ENCODE peak calls at places on chromosomes 3 and 15, in four cellular contexts. B is mesendoderm, P is left ventricle myocardium inferior, D is OCI-LY7. M is an unnamed sample.

GRCh38 chr3:113685956-113686721 is 10.3 kb downstream of the USF3 start:
- DNase-seq in D (no peak), P (no peak), B (peak; percentile 84), M (peak; percentile 56)

GRCh38 chr3:107761391-107761790 is 238.6 kb downstream of the BBX start:
- DNase-seq in D (no peak), P (no peak), B (peak; percentile 79), M (no peak)

GRCh38 chr3:52892290-52892624 is 5.1 kb downstream of the STIMATE start:
- DNase-seq in D (no peak), P (no peak), B (no peak), M (no peak)

GRCh38 chr15:60871731-60872130 is 357.4 kb downstream of the RORA start:
- DNase-seq in P (no peak), B (no peak), D (no peak), M (no peak)

GRCh38 chr3:195095035-195095703 is 175.8 kb downstream of the XXYLT1 start:
- DNase-seq in D (peak; percentile 52), P (peak; percentile 8), B (no peak), M (no peak)

GRCh38 chr3:185691622-185692021 is 105.5 kb downstream of the SENP2 start:
- DNase-seq in D (no peak), B (no peak), P (no peak), M (no peak)

GRCh38 chr3:125141596-125142417 is 70.7 kb downstream of the SLC12A8 start:
- DNase-seq in P (peak; percentile 83), D (no peak), B (peak; percentile 85), M (no peak)

GRCh38 chr15:78906310-78906608 is 33.6 kb downstream of the MORF4L1 start:
- DNase-seq in B (no peak), D (no peak), P (no peak), M (peak; percentile 90)

GRCh38 chr3:15051531-15051930 is 13.6 kb downstream of the MRPS25 start:
- DNase-seq in B (peak; percentile 88), D (peak; percentile 78), P (no peak), M (peak; percentile 40)

GRCh38 chr3:59469948-59470723 is 420.3 kb upstream of the CFAP20DC start:
- DNase-seq in D (no peak), P (no peak), B (no peak), M (no peak)

GRCh38 chr15:92048739-92049138 is 195.2 kb downstream of the SLCO3A1 start:
- DNase-seq in B (no peak), P (no peak), D (no peak), M (no peak)

GRCh38 chr3:123198352-123198751 is 3.4 kb upstream of the SEC22A start:
- DNase-seq in P (no peak), D (no peak), B (no peak), M (no peak)

GRCh38 chr15:20348900-20349773 is 192.5 kb downstream of the GOLGA6L6 start:
- DNase-seq in B (no peak), D (no peak), P (no peak), M (no peak)

GRCh38 chr3:101998256-101998926 is 149.1 kb downstream of the NFKBIZ start:
- DNase-seq in P (no peak), B (no peak), D (peak; percentile 24), M (no peak)

GRCh38 chr3:58038675-58039302 is 30.6 kb downstream of the FLNB start:
- DNase-seq in B (no peak), D (no peak), P (no peak), M (no peak)

GRCh38 chr3:36796896-36797295 is 32.5 kb upstream of the DCLK3 start:
- DNase-seq in P (no peak), B (no peak), D (no peak), M (no peak)

GRCh38 chr15:78251136-78251535 is 13.2 kb upstream of the DNAJA4 start:
- DNase-seq in D (no peak), P (no peak), B (no peak), M (no peak)

GRCh38 chr15:58383876-58384275 is 47.9 kb upstream of the LIPC start:
- DNase-seq in D (no peak), B (peak; percentile 78), P (no peak), M (no peak)

GRCh38 chr3:10023587-10024310 is 2.5 kb upstream of the FANCD2 start:
- DNase-seq in D (no peak), P (no peak), B (no peak), M (no peak)

GRCh38 chr3:127419641-127420354 is 132.0 kb upstream of the PRR20G start:
- DNase-seq in D (no peak), P (no peak), B (no peak), M (no peak)

GRCh38 chr3:172305552-172305951 is 142.7 kb downstream of the GHSR start:
- DNase-seq in B (no peak), D (no peak), P (no peak), M (no peak)

GRCh38 chr15:74314897-74315438 is 52.5 kb downstream of the CYP11A1 start:
- DNase-seq in B (no peak), D (no peak), P (peak; percentile 29), M (no peak)

GRCh38 chr3:175484666-175485065 is 625.5 kb downstream of the NAALADL2 start:
- DNase-seq in B (no peak), D (no peak), P (no peak), M (no peak)

GRCh38 chr3:175479800-175480199 is 620.7 kb downstream of the NAALADL2 start:
- DNase-seq in P (no peak), D (no peak), B (no peak), M (no peak)

GRCh38 chr3:175486255-175486654 is 627.1 kb downstream of the NAALADL2 start:
- DNase-seq in D (no peak), B (no peak), P (no peak), M (no peak)

GRCh38 chr3:175489406-175489805 is 630.3 kb downstream of the NAALADL2 start:
- DNase-seq in D (no peak), P (no peak), B (no peak), M (no peak)

DNA sequence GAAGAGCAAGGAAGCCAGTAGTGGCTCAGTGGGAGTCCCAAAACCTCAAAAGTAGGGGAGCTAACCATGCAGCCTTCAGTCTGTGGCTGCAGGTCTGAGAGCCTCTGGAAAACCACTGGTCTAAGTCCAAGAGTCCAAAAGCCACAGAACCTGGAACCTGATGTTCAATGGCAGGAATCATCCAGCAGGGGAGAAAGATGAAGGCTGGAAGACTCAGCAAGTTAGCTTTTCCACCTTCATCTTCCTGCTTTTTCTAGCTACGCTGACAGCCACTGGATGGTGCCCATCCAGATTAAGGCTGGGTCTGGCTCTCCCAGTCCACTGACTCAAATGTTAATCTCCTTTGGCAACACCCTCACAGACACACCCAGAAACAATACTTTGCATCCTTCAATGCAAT is 626.3 kb downstream of the NAALADL2 start:
- DNase-seq in D (no peak), B (peak; percentile 6), P (no peak), M (no peak)
- H3K4me1 ChIP-seq in D (no peaks in the 10 kb centered on the region), B (no peaks in the 10 kb centered on the region), P (no peaks in the 10 kb centered on the region), M (no peaks in the 10 kb centered on the region)

DNA sequence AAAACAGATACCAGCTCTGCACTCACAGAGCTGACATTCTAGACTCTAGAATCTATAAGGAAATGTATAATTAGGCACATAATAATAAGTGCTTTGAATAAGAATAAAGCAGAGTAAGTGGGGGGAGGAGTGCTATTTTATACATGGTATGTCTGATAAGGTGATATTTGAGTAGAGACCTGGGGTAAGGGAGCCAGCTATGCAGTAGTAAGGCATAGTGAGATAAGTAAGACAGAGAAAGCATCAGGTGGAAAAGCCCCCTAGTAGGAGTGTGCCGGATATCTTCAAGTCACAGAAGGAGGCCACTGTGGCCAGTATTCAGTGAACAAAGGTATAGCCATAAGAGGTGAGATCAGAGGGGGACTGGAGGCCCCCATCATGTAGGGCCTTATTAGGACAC is 3.0 kb downstream of the SS18L2 start:
- DNase-seq in D (no peak), P (no peak), B (no peak), M (no peak)
- H3K4me3 ChIP-seq in D (no peak overlapping the region), P (no peak overlapping the region), B (no peak overlapping the region), M (no peak overlapping the region)

GRCh38 chr15:64634576-64635485 is 140.6 kb downstream of the RBPMS2 start:
- DNase-seq in P (no peak), B (peak; percentile 99), D (no peak), M (no peak)

GRCh38 chr15:64637412-64637811 is 138.0 kb downstream of the RBPMS2 start:
- DNase-seq in D (no peak), P (no peak), B (no peak), M (no peak)

GRCh38 chr15:64636541-64636940 is 138.8 kb downstream of the RBPMS2 start:
- DNase-seq in P (no peak), B (no peak), D (no peak), M (no peak)

GRCh38 chr15:64635486-64635815 is 139.9 kb downstream of the RBPMS2 start:
- DNase-seq in P (no peak), D (no peak), B (peak; percentile 69), M (peak; percentile 26)

GRCh38 chr15:64636101-64636500 is 139.3 kb downstream of the RBPMS2 start:
- DNase-seq in B (peak; percentile 51), P (no peak), D (no peak), M (no peak)
- H3K4me1 ChIP-seq in B (peaks cover 16% of the 10 kb centered on the region), P (peaks cover 53% of the 10 kb centered on the region), D (peaks cover 18% of the 10 kb centered on the region), M (peaks cover 21% of the 10 kb centered on the region)

DNA sequence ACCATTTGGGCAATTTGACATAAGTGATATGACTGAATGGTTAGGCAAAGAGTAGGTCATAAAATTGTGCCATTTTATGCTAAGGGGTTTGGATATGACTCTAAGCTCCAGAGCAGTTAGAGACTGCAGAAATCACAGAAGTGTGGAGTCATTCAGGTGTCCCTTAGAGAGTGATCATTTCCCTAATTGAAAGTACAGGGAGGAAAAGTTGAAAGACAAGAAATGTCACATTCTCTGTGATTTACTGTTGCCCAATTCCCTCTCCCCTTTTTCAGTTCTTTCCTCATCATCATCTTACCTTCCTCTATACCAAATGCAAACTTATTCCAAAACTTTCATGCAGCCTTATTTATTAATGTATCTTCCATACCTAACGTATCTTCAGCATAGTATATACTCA is 2.7 kb upstream of the GOLGB1 start:
- DNase-seq in P (no peak), D (no peak), B (peak; percentile 9), M (no peak)
- H3K4me3 ChIP-seq in P (no peak overlapping the region), D (no peak overlapping the region), B (no peak overlapping the region), M (no peak overlapping the region)

DNA sequence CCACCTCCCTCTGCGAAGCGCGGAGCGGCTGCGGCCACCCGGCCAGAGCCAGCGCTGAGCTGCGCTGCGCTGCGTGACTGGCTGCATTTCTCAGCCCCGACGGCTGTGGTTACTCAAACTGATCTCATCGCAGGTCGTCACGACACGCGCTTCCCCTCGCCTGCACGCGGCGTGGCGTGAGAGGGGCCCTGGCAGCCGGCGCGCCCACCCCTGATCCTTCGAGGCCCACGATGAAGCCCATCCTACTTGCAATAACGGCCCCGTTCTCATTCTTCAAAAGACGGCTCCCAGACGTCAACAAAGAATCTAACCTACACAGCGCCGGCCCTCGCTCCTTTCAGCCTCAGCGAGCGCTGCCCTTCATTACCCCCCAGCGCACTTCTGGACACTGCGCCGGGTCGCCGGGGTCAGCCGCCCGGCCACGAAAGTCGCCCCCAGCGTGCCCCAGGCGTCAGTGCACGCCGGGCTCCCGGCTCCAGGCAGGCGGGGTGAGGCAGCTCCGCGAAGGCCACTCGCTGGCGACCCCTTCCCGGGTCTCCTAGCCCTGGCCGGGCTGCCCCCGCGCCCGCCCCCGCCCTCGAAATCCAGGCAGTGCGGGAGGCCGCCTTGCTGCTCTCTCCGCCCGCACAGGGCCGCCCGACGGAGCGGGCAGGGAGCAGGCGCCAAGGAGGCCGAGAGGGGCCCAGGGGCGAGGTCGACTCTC is 9.9 kb upstream of the LEKR1 start:
- DNase-seq in B (no peak), D (no peak), P (peak; percentile 25), M (peak; percentile 41)
- H3K4me1 ChIP-seq in B (no peaks in the 10 kb centered on the region), D (peaks cover 6% of the 10 kb centered on the region), P (peaks cover 42% of the 10 kb centered on the region), M (peaks cover 3% of the 10 kb centered on the region)

M was measured in thyroid gland.